ENCODE peak calls at places on chromosomes 11 and 22, in nine cellular contexts. C is PC-3, P is cardiac muscle cell, L is thoracic aorta, V is GM12878, Z is neural progenitor cell, I is IMR-90, A is small intestine, S is SJCRH30. K is an unnamed sample.

GRCh38 chr11:17601206-17602075 is 54.4 kb downstream of the OTOG start:
- DNase-seq in C (no peak), P (peak; percentile 26), Z (peak; percentile 46), I (no peak), S (peak; percentile 93), V (no peak), L (no peak), A (no peak), K (no peak)

GRCh38 chr11:122275513-122275912 is 159.5 kb upstream of the BLID start:
- DNase-seq in C (no peak), L (no peak), S (no peak), P (no peak), A (no peak), V (no peak), Z (no peak), I (no peak), K (no peak)

GRCh38 chr11:76329084-76329648 is 51.8 kb downstream of the THAP12 start:
- DNase-seq in Z (peak; percentile 46), I (peak; percentile 49), S (no peak), C (no peak), P (peak; percentile 66), A (no peak), L (no peak), V (no peak), K (no peak)

GRCh38 chr11:128692750-128693578 is 908 bp upstream of the FLI1 start:
- DNase-seq in V (no peak), L (no peak), A (no peak), I (no peak), Z (peak; percentile 60), P (no peak), S (no peak), C (peak; percentile 42), K (no peak)

GRCh38 chr11:118677977-118678376 is 1.5 kb downstream of the TREH start:
- DNase-seq in P (no peak), C (no peak), S (no peak), V (no peak), A (no peak), Z (no peak), I (no peak), L (no peak), K (no peak)

GRCh38 chr22:25655536-25655935 is 86.5 kb upstream of the MYO18B start:
- DNase-seq in C (no peak), A (no peak), Z (no peak), I (no peak), V (no peak), S (no peak), L (no peak), P (no peak), K (no peak)

GRCh38 chr11:121421149-121421906 is 30.8 kb upstream of the SORL1 start:
- DNase-seq in P (no peak), A (no peak), L (no peak), Z (no peak), I (no peak), C (peak; percentile 71), S (no peak), V (no peak), K (no peak)

GRCh38 chr11:36030707-36031365 is 87.0 kb downstream of the LDLRAD3 start:
- DNase-seq in Z (no peak), C (no peak), L (no peak), I (peak; percentile 78), V (no peak), S (peak; percentile 73), P (no peak), A (no peak), K (no peak)

GRCh38 chr11:66543263-66544107 is 2.4 kb downstream of the ZDHHC24 start:
- DNase-seq in L (no peak), Z (peak; percentile 52), P (no peak), A (peak; percentile 29), S (no peak), C (no peak), I (peak; percentile 57), V (peak; percentile 38), K (no peak)

GRCh38 chr11:61895046-61895717 is 3.8 kb upstream of the FADS3 start:
- DNase-seq in V (no peak), A (no peak), C (no peak), Z (no peak), P (no peak), S (no peak), I (no peak), L (no peak), K (no peak)

GRCh38 chr22:37253164-37253660 is 9.1 kb upstream of the RAC2 start:
- DNase-seq in P (no peak), S (no peak), L (no peak), V (no peak), C (no peak), I (no peak), Z (no peak), A (no peak), K (no peak)
- H3K4me3 ChIP-seq in P (no peak overlapping the region), S (no peak overlapping the region), L (no peak overlapping the region), V (no peak overlapping the region), C (no peak overlapping the region), I (no peak overlapping the region), Z (no peak overlapping the region), A (no peak overlapping the region), K (no peak overlapping the region)

DNA sequence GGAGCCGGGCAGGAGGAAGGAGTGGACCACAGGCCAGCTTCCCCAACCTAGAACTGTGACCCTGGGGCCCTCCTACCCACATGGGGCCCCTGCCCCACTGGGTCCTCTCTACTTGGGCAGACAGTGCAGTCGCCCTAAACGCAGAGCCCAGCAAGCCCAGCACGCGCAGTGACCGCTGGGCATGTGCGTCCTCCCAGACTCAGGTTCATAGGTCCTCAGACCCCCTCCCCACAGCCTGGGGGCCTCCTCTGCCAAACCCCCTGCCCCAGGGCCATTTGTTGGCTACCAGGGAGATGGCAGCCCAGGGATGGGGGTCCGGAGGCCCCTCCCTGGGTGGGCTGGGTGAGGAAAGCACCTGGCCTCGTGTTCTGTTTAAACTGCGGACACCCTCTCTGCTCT is 23.9 kb downstream of the RTN4R start:
- DNase-seq in Z (no peak), C (no peak), I (no peak), P (no peak), L (no peak), V (no peak), A (no peak), S (no peak), K (no peak)
- H3K4me1 ChIP-seq in Z (peaks cover 36% of the 10 kb centered on the region), C (peaks cover 4% of the 10 kb centered on the region), I (peaks cover 5% of the 10 kb centered on the region), P (peaks cover 45% of the 10 kb centered on the region), L (no peaks in the 10 kb centered on the region), V (peaks cover 48% of the 10 kb centered on the region), A (no peaks in the 10 kb centered on the region), S (peaks cover 32% of the 10 kb centered on the region), K (peaks cover 10% of the 10 kb centered on the region)

DNA sequence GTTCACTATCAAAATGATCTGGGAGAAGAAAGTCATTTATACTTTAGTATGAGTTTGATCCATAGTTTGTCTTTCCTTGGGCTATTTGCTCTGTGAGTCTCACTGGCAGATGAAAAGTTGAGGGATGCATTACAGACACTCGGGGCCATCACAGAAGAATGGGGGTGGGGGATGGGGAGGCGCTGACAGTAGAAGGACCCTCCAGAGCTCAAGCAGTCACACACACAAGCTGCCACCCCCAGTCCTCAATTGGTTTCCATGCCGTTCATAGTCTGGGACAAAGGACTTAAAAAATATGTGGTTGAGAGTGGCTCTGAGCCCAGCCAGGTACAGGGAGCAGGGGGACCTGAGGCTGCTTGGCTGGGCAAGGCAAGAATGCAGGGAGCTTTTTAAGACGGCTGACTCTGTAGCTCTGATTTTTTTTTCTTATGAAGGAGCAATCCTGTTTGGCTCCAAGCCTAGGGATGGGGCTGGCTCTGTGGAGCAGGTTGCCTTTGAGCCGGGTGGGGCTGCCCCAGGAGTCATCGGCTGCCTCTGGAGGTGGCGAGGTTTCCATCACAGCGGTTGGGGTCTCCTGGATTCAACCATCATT is 13.3 kb upstream of the ANO1 start:
- DNase-seq in A (no peak), V (no peak), Z (no peak), L (no peak), I (no peak), S (no peak), C (peak; percentile 56), P (no peak), K (no peak)
- H3K27me3 ChIP-seq in A (peaks cover 6% of the 10 kb centered on the region), V (peaks cover 1% of the 10 kb centered on the region), Z (peaks cover 12% of the 10 kb centered on the region), L (no peaks in the 10 kb centered on the region), I (peaks cover 2% of the 10 kb centered on the region), S (peaks cover 4% of the 10 kb centered on the region), C (no peaks in the 10 kb centered on the region), P (peaks cover 2% of the 10 kb centered on the region), K (no peaks in the 10 kb centered on the region)

DNA sequence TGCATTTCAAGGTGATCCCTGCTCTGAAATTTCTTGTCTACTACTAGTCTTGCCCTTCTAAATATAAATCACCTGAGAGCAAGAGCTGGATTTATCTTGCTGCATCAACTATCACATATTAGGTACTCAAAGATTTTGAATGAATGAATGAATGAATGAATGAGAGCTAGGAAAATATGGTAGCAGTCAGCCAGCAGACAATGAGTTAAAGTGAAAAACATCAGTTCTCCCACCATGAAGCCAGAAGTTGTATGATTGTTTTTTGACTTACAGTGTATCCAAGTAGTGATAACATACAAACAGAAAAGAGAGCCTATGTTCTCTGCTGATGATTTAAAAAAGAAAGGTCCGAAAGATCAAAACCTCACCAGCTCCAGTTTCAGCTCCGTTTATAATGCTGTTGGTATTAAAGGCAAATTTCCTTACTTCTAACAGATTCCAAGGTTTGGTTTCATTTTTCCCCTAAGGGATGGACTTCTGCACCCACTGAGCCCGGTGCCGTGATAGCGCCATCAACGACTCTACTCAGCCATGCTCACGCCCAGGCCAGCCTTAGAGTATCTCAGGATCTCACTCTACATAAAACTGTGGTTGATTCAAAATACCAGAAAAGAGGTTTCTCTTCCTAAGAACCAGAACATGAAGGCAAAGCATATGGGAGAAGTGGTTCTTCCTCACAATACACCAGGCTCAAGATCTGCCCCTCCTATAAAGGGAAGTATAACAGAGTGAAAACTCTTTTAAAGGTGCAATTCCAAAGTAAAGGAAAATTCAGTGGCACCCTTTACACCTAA is 92.0 kb downstream of the SGSM3 start:
- DNase-seq in V (no peak), A (peak; percentile 73), L (no peak), C (no peak), Z (no peak), I (no peak), S (no peak), P (no peak), K (no peak)
- H3K4me3 ChIP-seq in V (peak overlapping the region; percentile 71), A (peak overlapping the region; percentile 31), L (peak overlapping the region; percentile 53), C (no peak overlapping the region), Z (no peak overlapping the region), I (no peak overlapping the region), S (no peak overlapping the region), P (no peak overlapping the region), K (no peak overlapping the region)

GRCh38 chr11:11977206-11977938 is 31.1 kb downstream of the DKK3 start:
- DNase-seq in A (no peak), I (peak; percentile 96), P (peak; percentile 58), S (peak; percentile 68), C (peak; percentile 95), L (peak; percentile 45), V (no peak), Z (no peak), K (no peak)
- H3K4me1 ChIP-seq in A (peaks cover 3% of the 10 kb centered on the region), I (peaks cover 64% of the 10 kb centered on the region), P (peaks cover 53% of the 10 kb centered on the region), S (peaks cover 53% of the 10 kb centered on the region), C (peaks cover 56% of the 10 kb centered on the region), L (peaks cover 76% of the 10 kb centered on the region), V (no peaks in the 10 kb centered on the region), Z (peaks cover 16% of the 10 kb centered on the region), K (peaks cover 13% of the 10 kb centered on the region)

DNA sequence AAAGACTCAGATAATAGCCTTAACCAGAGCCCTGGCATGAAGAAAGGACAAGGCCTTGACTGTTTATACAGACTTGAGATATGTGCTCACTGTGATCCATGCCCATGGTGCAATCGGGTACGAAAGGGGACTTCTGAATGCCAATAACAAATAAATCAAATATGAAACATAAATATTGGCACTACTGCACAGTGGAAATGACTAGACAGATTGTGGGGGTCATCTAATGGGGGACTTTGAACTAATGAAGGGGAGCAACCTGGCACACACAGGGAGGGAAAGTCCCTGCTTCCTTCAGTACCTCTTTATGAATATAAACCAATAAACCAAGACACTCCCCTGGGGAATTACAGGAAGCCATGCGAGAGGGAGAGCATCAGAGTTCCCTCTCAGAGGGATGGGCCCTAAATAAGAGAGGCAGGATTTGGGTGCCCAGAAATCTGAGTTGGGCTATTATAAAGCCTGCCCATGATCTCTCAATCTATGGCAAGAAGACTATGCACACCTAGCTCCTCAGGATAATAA is 21.1 kb downstream of the MIF start:
- DNase-seq in C (no peak), S (no peak), Z (no peak), P (no peak), I (no peak), A (peak; percentile 49), V (no peak), L (no peak), K (no peak)
- H3K27me3 ChIP-seq in C (no peaks in the 10 kb centered on the region), S (no peaks in the 10 kb centered on the region), Z (no peaks in the 10 kb centered on the region), P (no peaks in the 10 kb centered on the region), I (no peaks in the 10 kb centered on the region), A (no peaks in the 10 kb centered on the region), V (no peaks in the 10 kb centered on the region), L (no peaks in the 10 kb centered on the region), K (no peaks in the 10 kb centered on the region)